ENCODE peak calls at places on chromosomes 12 and 14, in nine cellular contexts. One of them, this sample, is unnamed. For H3K27me3, the result is how much of the 10 kb centered on the place peaks cover.

GRCh38 chr14:68712703-68713370 is 80.0 kb downstream of the ZFP36L1 start:
- DNase-seq in lung: no peak
- DNase-seq in esophagus squamous epithelium: no peak
- DNase-seq in upper lobe of right lung: no peak
- DNase-seq in cardiac muscle cell: no peak
- DNase-seq in Peyer's patch: no peak
- DNase-seq in gastrocnemius medialis: no peak
- DNase-seq in neuronal stem cell: no peak
- DNase-seq in CD8-positive, alpha-beta T cell: no peak
- DNase-seq in this sample: no peak

GRCh38 chr12:12583510-12583909 is 20.8 kb upstream of the DUSP16 start:
- DNase-seq in esophagus squamous epithelium: no peak
- DNase-seq in Peyer's patch: no peak
- DNase-seq in CD8-positive, alpha-beta T cell: no peak
- DNase-seq in cardiac muscle cell: no peak
- DNase-seq in lung: no peak
- DNase-seq in neuronal stem cell: no peak
- DNase-seq in upper lobe of right lung: no peak
- DNase-seq in gastrocnemius medialis: no peak
- DNase-seq in this sample: no peak

GRCh38 chr14:99647407-99647806 is 2.5 kb downstream of the HHIPL1 start:
- DNase-seq in esophagus squamous epithelium: no peak
- DNase-seq in CD8-positive, alpha-beta T cell: no peak
- DNase-seq in lung: no peak
- DNase-seq in Peyer's patch: no peak
- DNase-seq in cardiac muscle cell: no peak
- DNase-seq in neuronal stem cell: no peak
- DNase-seq in upper lobe of right lung: no peak
- DNase-seq in gastrocnemius medialis: no peak
- DNase-seq in this sample: no peak

GRCh38 chr14:96056509-96057422 is 17.6 kb downstream of the C14orf132 start:
- DNase-seq in esophagus squamous epithelium: no peak
- DNase-seq in CD8-positive, alpha-beta T cell: no peak
- DNase-seq in cardiac muscle cell: no peak
- DNase-seq in Peyer's patch: no peak
- DNase-seq in gastrocnemius medialis: no peak
- DNase-seq in lung: no peak
- DNase-seq in upper lobe of right lung: no peak
- DNase-seq in neuronal stem cell: no peak
- DNase-seq in this sample: no peak

GRCh38 chr14:71362282-71362681 is 455.0 kb downstream of the PCNX1 start:
- DNase-seq in cardiac muscle cell: no peak
- DNase-seq in upper lobe of right lung: no peak
- DNase-seq in esophagus squamous epithelium: no peak
- DNase-seq in neuronal stem cell: no peak
- DNase-seq in lung: no peak
- DNase-seq in Peyer's patch: no peak
- DNase-seq in CD8-positive, alpha-beta T cell: no peak
- DNase-seq in gastrocnemius medialis: no peak
- DNase-seq in this sample: no peak

GRCh38 chr14:99564903-99565259 is 39.1 kb downstream of the CCDC85C start:
- DNase-seq in lung: no peak
- DNase-seq in Peyer's patch: no peak
- DNase-seq in esophagus squamous epithelium: no peak
- DNase-seq in gastrocnemius medialis: no peak
- DNase-seq in cardiac muscle cell: no peak
- DNase-seq in upper lobe of right lung: no peak
- DNase-seq in neuronal stem cell: no peak
- DNase-seq in CD8-positive, alpha-beta T cell: no peak
- DNase-seq in this sample: no peak

GRCh38 chr14:105013150-105013787 is 7.6 kb downstream of the CDCA4 start:
- DNase-seq in Peyer's patch: no peak
- DNase-seq in neuronal stem cell: no peak
- DNase-seq in esophagus squamous epithelium: no peak
- DNase-seq in gastrocnemius medialis: no peak
- DNase-seq in cardiac muscle cell: no peak
- DNase-seq in lung: no peak
- DNase-seq in CD8-positive, alpha-beta T cell: no peak
- DNase-seq in upper lobe of right lung: no peak
- DNase-seq in this sample: no peak

GRCh38 chr12:76080017-76080728 is 4.3 kb downstream of the NAP1L1 start:
- DNase-seq in Peyer's patch: no peak
- DNase-seq in CD8-positive, alpha-beta T cell: no peak
- DNase-seq in cardiac muscle cell: no peak
- DNase-seq in neuronal stem cell: no peak
- DNase-seq in lung: no peak
- DNase-seq in gastrocnemius medialis: no peak
- DNase-seq in esophagus squamous epithelium: no peak
- DNase-seq in upper lobe of right lung: no peak
- DNase-seq in this sample: peak

GRCh38 chr14:57493467-57494181 is at the start of gene CCDC198:
- DNase-seq in gastrocnemius medialis: no peak
- DNase-seq in cardiac muscle cell: no peak
- DNase-seq in Peyer's patch: no peak
- DNase-seq in upper lobe of right lung: no peak
- DNase-seq in esophagus squamous epithelium: no peak
- DNase-seq in lung: no peak
- DNase-seq in neuronal stem cell: no peak
- DNase-seq in CD8-positive, alpha-beta T cell: no peak
- DNase-seq in this sample: no peak

GRCh38 chr12:22527999-22528398 is 16.3 kb downstream of the C2CD5 start:
- DNase-seq in upper lobe of right lung: no peak
- DNase-seq in lung: no peak
- DNase-seq in CD8-positive, alpha-beta T cell: no peak
- DNase-seq in cardiac muscle cell: peak
- DNase-seq in Peyer's patch: no peak
- DNase-seq in gastrocnemius medialis: no peak
- DNase-seq in neuronal stem cell: no peak
- DNase-seq in esophagus squamous epithelium: no peak
- DNase-seq in this sample: peak

GRCh38 chr14:24605435-24606190 is 3.9 kb downstream of the GZMH start:
- DNase-seq in neuronal stem cell: no peak
- DNase-seq in cardiac muscle cell: no peak
- DNase-seq in gastrocnemius medialis: no peak
- DNase-seq in CD8-positive, alpha-beta T cell: peak
- DNase-seq in lung: peak
- DNase-seq in Peyer's patch: peak
- DNase-seq in upper lobe of right lung: no peak
- DNase-seq in esophagus squamous epithelium: no peak
- DNase-seq in this sample: no peak

GRCh38 chr14:63993992-63994391 is 141.2 kb downstream of the SYNE2 start:
- DNase-seq in esophagus squamous epithelium: no peak
- DNase-seq in gastrocnemius medialis: no peak
- DNase-seq in upper lobe of right lung: no peak
- DNase-seq in lung: no peak
- DNase-seq in Peyer's patch: no peak
- DNase-seq in cardiac muscle cell: peak
- DNase-seq in neuronal stem cell: no peak
- DNase-seq in CD8-positive, alpha-beta T cell: peak
- DNase-seq in this sample: no peak
- H3K27me3 ChIP-seq in esophagus squamous epithelium: under half
- H3K27me3 ChIP-seq in gastrocnemius medialis: under half
- H3K27me3 ChIP-seq in upper lobe of right lung: under half
- H3K27me3 ChIP-seq in lung: under half
- H3K27me3 ChIP-seq in Peyer's patch: under half
- H3K27me3 ChIP-seq in cardiac muscle cell: under half
- H3K27me3 ChIP-seq in neuronal stem cell: under half
- H3K27me3 ChIP-seq in CD8-positive, alpha-beta T cell: under half
- H3K27me3 ChIP-seq in this sample: under half

DNA sequence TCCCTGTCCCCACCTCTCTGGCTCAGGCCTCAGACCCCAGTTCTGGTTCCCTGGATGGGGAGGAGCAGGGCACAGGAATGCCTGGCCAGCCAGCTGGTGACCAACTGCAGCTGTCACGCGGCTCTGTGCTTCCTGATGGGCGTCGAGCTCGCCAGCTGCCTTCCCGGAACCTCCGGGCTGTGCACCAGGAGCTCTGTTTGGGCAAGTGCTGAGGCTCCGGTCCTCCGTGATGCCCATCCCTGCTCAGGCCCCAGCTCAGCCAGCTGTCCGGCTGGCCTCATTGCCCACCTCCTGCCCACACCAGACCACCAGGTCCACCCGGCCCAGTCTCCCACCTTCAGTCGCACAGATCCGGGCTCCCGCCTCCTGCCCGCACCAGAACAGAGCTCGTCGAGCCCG is 4.8 kb downstream of the IFFO1 start:
- DNase-seq in cardiac muscle cell: no peak
- DNase-seq in lung: no peak
- DNase-seq in Peyer's patch: no peak
- DNase-seq in gastrocnemius medialis: peak
- DNase-seq in esophagus squamous epithelium: no peak
- DNase-seq in upper lobe of right lung: no peak
- DNase-seq in CD8-positive, alpha-beta T cell: no peak
- DNase-seq in neuronal stem cell: no peak
- DNase-seq in this sample: no peak
- H3K4me3 ChIP-seq in cardiac muscle cell: no peak
- H3K4me3 ChIP-seq in lung: no peak
- H3K4me3 ChIP-seq in Peyer's patch: no peak
- H3K4me3 ChIP-seq in gastrocnemius medialis: peak
- H3K4me3 ChIP-seq in esophagus squamous epithelium: peak
- H3K4me3 ChIP-seq in upper lobe of right lung: no peak
- H3K4me3 ChIP-seq in CD8-positive, alpha-beta T cell: no peak
- H3K4me3 ChIP-seq in neuronal stem cell: no peak
- H3K4me3 ChIP-seq in this sample: no peak

GRCh38 chr12:2439332-2440100 is 355.3 kb upstream of the FKBP4 start:
- DNase-seq in CD8-positive, alpha-beta T cell: no peak
- DNase-seq in neuronal stem cell: no peak
- DNase-seq in esophagus squamous epithelium: no peak
- DNase-seq in lung: no peak
- DNase-seq in upper lobe of right lung: no peak
- DNase-seq in Peyer's patch: no peak
- DNase-seq in cardiac muscle cell: no peak
- DNase-seq in gastrocnemius medialis: no peak
- DNase-seq in this sample: no peak

GRCh38 chr12:2447861-2448260 is 346.9 kb upstream of the FKBP4 start:
- DNase-seq in gastrocnemius medialis: no peak
- DNase-seq in CD8-positive, alpha-beta T cell: no peak
- DNase-seq in esophagus squamous epithelium: no peak
- DNase-seq in cardiac muscle cell: no peak
- DNase-seq in neuronal stem cell: no peak
- DNase-seq in upper lobe of right lung: no peak
- DNase-seq in lung: no peak
- DNase-seq in Peyer's patch: no peak
- DNase-seq in this sample: no peak

GRCh38 chr12:2445968-2446367 is 348.8 kb upstream of the FKBP4 start:
- DNase-seq in upper lobe of right lung: no peak
- DNase-seq in CD8-positive, alpha-beta T cell: no peak
- DNase-seq in esophagus squamous epithelium: no peak
- DNase-seq in cardiac muscle cell: no peak
- DNase-seq in neuronal stem cell: no peak
- DNase-seq in Peyer's patch: no peak
- DNase-seq in lung: no peak
- DNase-seq in gastrocnemius medialis: no peak
- DNase-seq in this sample: no peak

GRCh38 chr12:2449586-2449985 is 345.2 kb upstream of the FKBP4 start:
- DNase-seq in lung: no peak
- DNase-seq in upper lobe of right lung: no peak
- DNase-seq in CD8-positive, alpha-beta T cell: no peak
- DNase-seq in esophagus squamous epithelium: no peak
- DNase-seq in gastrocnemius medialis: no peak
- DNase-seq in neuronal stem cell: no peak
- DNase-seq in cardiac muscle cell: no peak
- DNase-seq in Peyer's patch: no peak
- DNase-seq in this sample: no peak

GRCh38 chr12:2443766-2444165 is 351.0 kb upstream of the FKBP4 start:
- DNase-seq in esophagus squamous epithelium: no peak
- DNase-seq in upper lobe of right lung: no peak
- DNase-seq in neuronal stem cell: no peak
- DNase-seq in cardiac muscle cell: no peak
- DNase-seq in gastrocnemius medialis: no peak
- DNase-seq in Peyer's patch: no peak
- DNase-seq in CD8-positive, alpha-beta T cell: no peak
- DNase-seq in lung: no peak
- DNase-seq in this sample: no peak
- H3K27me3 ChIP-seq in esophagus squamous epithelium: under half
- H3K27me3 ChIP-seq in upper lobe of right lung: under half
- H3K27me3 ChIP-seq in neuronal stem cell: under half
- H3K27me3 ChIP-seq in cardiac muscle cell: under half
- H3K27me3 ChIP-seq in gastrocnemius medialis: under half
- H3K27me3 ChIP-seq in Peyer's patch: under half
- H3K27me3 ChIP-seq in CD8-positive, alpha-beta T cell: under half
- H3K27me3 ChIP-seq in lung: under half
- H3K27me3 ChIP-seq in this sample: under half

GRCh38 chr14:75281691-75282000 is 3.0 kb downstream of the FOS start:
- DNase-seq in CD8-positive, alpha-beta T cell: no peak
- DNase-seq in cardiac muscle cell: peak
- DNase-seq in Peyer's patch: no peak
- DNase-seq in lung: no peak
- DNase-seq in upper lobe of right lung: no peak
- DNase-seq in esophagus squamous epithelium: no peak
- DNase-seq in gastrocnemius medialis: no peak
- DNase-seq in neuronal stem cell: no peak
- DNase-seq in this sample: no peak

GRCh38 chr14:75279739-75280447 is 1.3 kb downstream of the FOS start:
- DNase-seq in gastrocnemius medialis: no peak
- DNase-seq in neuronal stem cell: no peak
- DNase-seq in CD8-positive, alpha-beta T cell: peak
- DNase-seq in lung: no peak
- DNase-seq in Peyer's patch: no peak
- DNase-seq in esophagus squamous epithelium: no peak
- DNase-seq in upper lobe of right lung: peak
- DNase-seq in cardiac muscle cell: peak
- DNase-seq in this sample: no peak

GRCh38 chr14:75282166-75282547 is 3.5 kb downstream of the FOS start:
- DNase-seq in Peyer's patch: no peak
- DNase-seq in cardiac muscle cell: peak
- DNase-seq in gastrocnemius medialis: no peak
- DNase-seq in CD8-positive, alpha-beta T cell: no peak
- DNase-seq in upper lobe of right lung: no peak
- DNase-seq in esophagus squamous epithelium: no peak
- DNase-seq in neuronal stem cell: no peak
- DNase-seq in lung: no peak
- DNase-seq in this sample: no peak

GRCh38 chr14:75280448-75280830 is 1.8 kb downstream of the FOS start:
- DNase-seq in neuronal stem cell: no peak
- DNase-seq in CD8-positive, alpha-beta T cell: no peak
- DNase-seq in gastrocnemius medialis: no peak
- DNase-seq in Peyer's patch: no peak
- DNase-seq in upper lobe of right lung: peak
- DNase-seq in esophagus squamous epithelium: no peak
- DNase-seq in lung: no peak
- DNase-seq in cardiac muscle cell: no peak
- DNase-seq in this sample: no peak

GRCh38 chr14:75280831-75281690 is 2.4 kb downstream of the FOS start:
- DNase-seq in gastrocnemius medialis: no peak
- DNase-seq in CD8-positive, alpha-beta T cell: peak
- DNase-seq in cardiac muscle cell: peak
- DNase-seq in upper lobe of right lung: peak
- DNase-seq in lung: no peak
- DNase-seq in Peyer's patch: no peak
- DNase-seq in neuronal stem cell: no peak
- DNase-seq in esophagus squamous epithelium: no peak
- DNase-seq in this sample: no peak
- H3K4me3 ChIP-seq in gastrocnemius medialis: peak
- H3K4me3 ChIP-seq in CD8-positive, alpha-beta T cell: no peak
- H3K4me3 ChIP-seq in cardiac muscle cell: no peak
- H3K4me3 ChIP-seq in upper lobe of right lung: peak
- H3K4me3 ChIP-seq in lung: peak
- H3K4me3 ChIP-seq in Peyer's patch: peak
- H3K4me3 ChIP-seq in neuronal stem cell: no peak
- H3K4me3 ChIP-seq in esophagus squamous epithelium: peak
- H3K4me3 ChIP-seq in this sample: no peak

GRCh38 chr14:72876021-72876709 is 17.7 kb downstream of the DPF3 start:
- DNase-seq in lung: no peak
- DNase-seq in neuronal stem cell: no peak
- DNase-seq in upper lobe of right lung: no peak
- DNase-seq in gastrocnemius medialis: no peak
- DNase-seq in Peyer's patch: no peak
- DNase-seq in CD8-positive, alpha-beta T cell: no peak
- DNase-seq in cardiac muscle cell: no peak
- DNase-seq in esophagus squamous epithelium: no peak
- DNase-seq in this sample: no peak
- H3K27me3 ChIP-seq in lung: under half
- H3K27me3 ChIP-seq in neuronal stem cell: under half
- H3K27me3 ChIP-seq in upper lobe of right lung: under half
- H3K27me3 ChIP-seq in gastrocnemius medialis: under half
- H3K27me3 ChIP-seq in Peyer's patch: under half
- H3K27me3 ChIP-seq in CD8-positive, alpha-beta T cell: under half
- H3K27me3 ChIP-seq in cardiac muscle cell: under half
- H3K27me3 ChIP-seq in esophagus squamous epithelium: under half
- H3K27me3 ChIP-seq in this sample: under half

This sample was measured in AG04450.